ENCODE peak calls at places on chromosomes 1 and 21, in five cellular contexts. C is cardiac muscle cell; N is CD8-positive, alpha-beta T cell; D is hepatocyte; T is right lobe of liver. U is an unnamed sample.

GRCh38 chr21:41567901-41568510 is 60.0 kb upstream of the TMPRSS2 start:
- DNase-seq in T (no peak), C (no peak), N (no peak), D (no peak), U (no peak)

GRCh38 chr1:9081473-9081872 is 12.0 kb upstream of the SLC2A5 start:
- DNase-seq in T (no peak), C (no peak), N (no peak), D (no peak), U (no peak)

GRCh38 chr1:119778359-119778758 is 9.7 kb upstream of the HMGCS2 start:
- DNase-seq in N (no peak), C (no peak), D (no peak), T (no peak), U (no peak)

GRCh38 chr1:215568287-215568692 is 1.2 kb downstream of the KCTD3 start:
- DNase-seq in C (peak), T (no peak), N (no peak), D (peak), U (no peak)

GRCh38 chr1:167342846-167343245 is 122.2 kb downstream of the POU2F1 start:
- DNase-seq in C (no peak), T (no peak), D (peak), N (no peak), U (no peak)

GRCh38 chr1:218633238-218633948 is 288.3 kb downstream of the TGFB2 start:
- DNase-seq in N (no peak), D (peak), C (no peak), T (no peak), U (no peak)

GRCh38 chr1:24301395-24302175 is 17.6 kb upstream of the GRHL3 start:
- DNase-seq in C (no peak), D (no peak), N (no peak), T (no peak), U (no peak)

GRCh38 chr1:99527078-99527477 is 118.8 kb upstream of the PALMD start:
- DNase-seq in T (no peak), N (no peak), D (peak), C (peak), U (no peak)

GRCh38 chr1:118588566-118588965 is 399.6 kb downstream of the TBX15 start:
- DNase-seq in N (no peak), D (no peak), T (no peak), C (no peak), U (no peak)

GRCh38 chr1:226784081-226785049 is 45.3 kb upstream of the ITPKB start:
- DNase-seq in N (no peak), C (no peak), T (no peak), D (no peak), U (no peak)

GRCh38 chr1:22320703-22321344 is 130.8 kb upstream of the ZBTB40 start:
- DNase-seq in N (no peak), C (no peak), T (peak), D (no peak), U (no peak)

GRCh38 chr1:244439391-244440032 is 12.2 kb downstream of the ADSS2 start:
- DNase-seq in T (no peak), C (no peak), N (no peak), D (no peak), U (no peak)

GRCh38 chr21:36790616-36791015 is 91.7 kb downstream of the SIM2 start:
- DNase-seq in N (no peak), C (peak), D (no peak), T (no peak), U (no peak)

GRCh38 chr1:10459185-10459584 is 9.4 kb downstream of the CORT start:
- DNase-seq in C (no peak), N (no peak), T (no peak), D (peak), U (no peak)

GRCh38 chr1:169511339-169512028 is 25.7 kb upstream of the SLC19A2 start:
- DNase-seq in N (no peak), D (no peak), C (no peak), T (no peak), U (no peak)

GRCh38 chr1:3061566-3061965 is 7.4 kb upstream of the PRDM16 start:
- DNase-seq in N (no peak), T (no peak), C (no peak), D (no peak), U (no peak)

GRCh38 chr1:47444578-47445465 is 7.0 kb downstream of the FOXD2 start:
- DNase-seq in C (peak), N (no peak), T (no peak), D (no peak), U (no peak)

GRCh38 chr1:193674292-193674944 is 488.0 kb upstream of the B3GALT2 start:
- DNase-seq in C (no peak), D (no peak), T (no peak), N (no peak), U (no peak)

GRCh38 chr1:50704126-50704525 is 255.9 kb downstream of the FAF1 start:
- DNase-seq in T (no peak), N (no peak), D (peak), C (peak), U (no peak)

GRCh38 chr1:157691285-157691920 is 9.2 kb downstream of the FCRL3 start:
- DNase-seq in D (peak), T (no peak), N (no peak), C (peak), U (no peak)

GRCh38 chr1:183914891-183915290 is 110.0 kb downstream of the RGL1 start:
- DNase-seq in N (no peak), T (no peak), D (no peak), C (no peak), U (no peak)

GRCh38 chr1:214513394-214513793 is 38.0 kb downstream of the PTPN14 start:
- DNase-seq in D (no peak), N (no peak), T (no peak), C (no peak), U (no peak)

GRCh38 chr1:201480231-201481003 is 11.4 kb upstream of the PHLDA3 start:
- DNase-seq in D (peak), T (peak), C (peak), N (peak), U (peak)

GRCh38 chr21:39251326-39251725 is 62.1 kb downstream of the BRWD1 start:
- DNase-seq in N (no peak), C (no peak), T (no peak), D (peak), U (no peak)

GRCh38 chr1:113891631-113892220 is 4.3 kb upstream of the BCL2L15 start:
- DNase-seq in C (no peak), D (no peak), T (no peak), N (no peak), U (no peak)

GRCh38 chr1:11560061-11560460 is 81.1 kb downstream of the DISP3 start:
- DNase-seq in T (no peak), D (no peak), N (no peak), C (no peak), U (no peak)

GRCh38 chr1:79079770-79080169 is 73.2 kb upstream of the ADGRL4 start:
- DNase-seq in C (no peak), D (peak), T (no peak), N (no peak), U (no peak)

GRCh38 chr1:71786218-71786617 is 496.1 kb downstream of the NEGR1 start:
- DNase-seq in N (no peak), C (no peak), T (no peak), D (no peak), U (no peak)

GRCh38 chr1:215844266-215844665 is 277.2 kb downstream of the KCTD3 start:
- DNase-seq in T (no peak), N (no peak), C (no peak), D (no peak), U (no peak)

GRCh38 chr1:202036595-202037387 is 26.4 kb downstream of the ELF3 start:
- DNase-seq in N (no peak), T (no peak), C (no peak), D (no peak), U (no peak)

GRCh38 chr21:35366348-35367085 is 317.4 kb upstream of the RUNX1 start:
- DNase-seq in T (no peak), D (peak), C (no peak), N (no peak), U (no peak)

GRCh38 chr1:156858959-156859522 is at the start of gene INSRR:
- DNase-seq in C (no peak), N (no peak), T (no peak), D (no peak), U (no peak)

GRCh38 chr1:56436912-56437403 is 142.4 kb downstream of the PLPP3 start:
- DNase-seq in C (peak), N (no peak), D (no peak), T (no peak), U (no peak)

GRCh38 chr1:75908717-75909152 is 23.5 kb downstream of the ASB17 start:
- DNase-seq in T (no peak), D (peak), C (peak), N (no peak), U (no peak)

GRCh38 chr1:230270185-230270939 is 155.8 kb downstream of the PGBD5 start:
- DNase-seq in T (no peak), D (no peak), N (no peak), C (no peak), U (no peak)

DNA sequence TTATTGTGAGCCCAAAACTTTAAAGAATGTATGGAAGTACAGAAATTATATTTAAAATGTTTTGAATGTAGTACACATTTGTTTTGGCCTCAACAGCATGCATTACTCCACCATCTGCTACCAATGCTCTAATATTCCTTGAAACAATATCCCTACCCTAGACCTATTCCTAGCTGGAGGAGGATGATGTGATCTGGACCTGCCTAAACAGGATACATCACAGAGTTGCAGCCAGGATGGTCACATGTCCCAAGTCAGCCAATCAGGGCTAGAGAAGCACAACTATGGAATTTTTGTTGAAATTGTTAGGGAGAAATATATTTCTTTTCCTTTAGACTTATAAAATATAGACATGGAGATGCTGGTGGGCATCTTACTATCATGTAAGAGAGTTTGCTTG is 623.3 kb upstream of the NR5A2 start:
- DNase-seq in N (no peak), C (no peak), D (no peak), T (no peak), U (no peak)
- H3K4me3 ChIP-seq in N (no peak), C (no peak), D (no peak), T (no peak), U (no peak)

GRCh38 chr1:154501423-154502065 is 475 bp upstream of the TDRD10 start:
- DNase-seq in D (peak), C (peak), N (no peak), T (peak), U (no peak)
- H3K27ac ChIP-seq in D (no peak), C (no peak), N (no peak), T (peak), U (no peak)

GRCh38 chr1:15035236-15035635 is 118.3 kb upstream of the TMEM51 start:
- DNase-seq in N (no peak), C (no peak), T (no peak), D (no peak), U (no peak)
- H3K4me3 ChIP-seq in N (no peak), C (no peak), T (no peak), D (no peak), U (no peak)

GRCh38 chr1:89994231-89994804 is 592 bp upstream of the ZNF326 start:
- DNase-seq in T (no peak), D (no peak), N (no peak), C (no peak), U (no peak)

GRCh38 chr1:89989791-89990190 is 5.1 kb upstream of the ZNF326 start:
- DNase-seq in D (peak), C (no peak), T (no peak), N (no peak), U (no peak)

GRCh38 chr1:89989099-89989498 is 5.8 kb upstream of the ZNF326 start:
- DNase-seq in N (no peak), C (no peak), T (no peak), D (no peak), U (no peak)

GRCh38 chr1:89993541-89993940 is 1.4 kb upstream of the ZNF326 start:
- DNase-seq in D (no peak), T (no peak), C (no peak), N (no peak), U (no peak)

GRCh38 chr1:89990976-89991831 is 3.7 kb upstream of the ZNF326 start:
- DNase-seq in C (no peak), T (no peak), D (no peak), N (no peak), U (no peak)
- H3K27ac ChIP-seq in C (peak), T (no peak), D (peak), N (no peak), U (no peak)

U was measured in pancreas.